ENCODE peak calls at places on chromosomes 13 and 19, in ten cellular contexts. Y is stimulated activated CD4-positive, alpha-beta T cell treated with anti-CD3 and anti-CD28 coated beads, Interleukin-1b, Interleukin-23, amount 100 ng/mL, for 24 hours; B is uterus; W is NCI-H1417 treated with DMSO at 0.1 percent for 48 hours; D is activated B cell treated with CpG ODN at 0.5 μM for 24 hours; T is Peyer's patch; M is H54; F is BJ; C is glutamatergic neuron; E is GM12892. H is an unnamed sample.

GRCh38 chr19:2145831-2146241 is 5.5 kb downstream of the AP3D1 start:
- DNase-seq in Y (no peak), B (no peak), W (no peak), D (no peak), T (no peak), M (no peak), F (no peak), C (no peak), E (no peak), H (no peak)

GRCh38 chr19:48493718-48494515 is 17.7 kb downstream of the LMTK3 start:
- DNase-seq in Y (no peak), B (no peak), W (no peak), D (no peak), T (no peak), M (no peak), F (no peak), C (no peak), E (no peak), H (no peak)

GRCh38 chr13:113657851-113658741 is at the start of gene ATP4B:
- DNase-seq in Y (no peak), B (peak), W (no peak), D (no peak), T (peak), M (no peak), F (no peak), C (peak), E (no peak), H (peak)

GRCh38 chr13:114199961-114200672 is 21.1 kb downstream of the CFAP97D2 start:
- DNase-seq in Y (no peak), B (no peak), W (no peak), D (no peak), T (no peak), M (no peak), F (no peak), C (no peak), E (no peak), H (no peak)

GRCh38 chr13:77136902-77137420 is 110.0 kb upstream of the FBXL3 start:
- DNase-seq in Y (no peak), B (no peak), W (no peak), D (no peak), T (no peak), M (no peak), F (peak), C (no peak), E (no peak), H (no peak)

GRCh38 chr13:94139393-94139995 is 340.0 kb downstream of the DCT start:
- DNase-seq in Y (no peak), B (no peak), W (no peak), D (no peak), T (no peak), M (no peak), F (no peak), C (no peak), E (no peak), H (no peak)

GRCh38 chr19:2973229-2973628 is 4.1 kb upstream of the TLE6 start:
- DNase-seq in Y (no peak), B (peak), W (no peak), D (no peak), T (no peak), M (no peak), F (no peak), C (no peak), E (no peak), H (no peak)

GRCh38 chr13:26544707-26545106 is 12.8 kb upstream of the WASF3 start:
- DNase-seq in Y (no peak), B (no peak), W (no peak), D (no peak), T (no peak), M (no peak), F (no peak), C (no peak), E (no peak), H (no peak)

GRCh38 chr19:21604351-21604926 is 99.0 kb downstream of the ZNF429 start:
- DNase-seq in Y (no peak), B (no peak), W (no peak), D (no peak), T (no peak), M (no peak), F (no peak), C (no peak), E (no peak), H (peak)

GRCh38 chr19:33089061-33089460 is 8.1 kb downstream of the GPATCH1 start:
- DNase-seq in Y (no peak), B (no peak), W (no peak), D (no peak), T (peak), M (no peak), F (no peak), C (no peak), E (no peak), H (no peak)

GRCh38 chr13:104085611-104086010 is 1019.4 kb upstream of the SLC10A2 start:
- DNase-seq in Y (no peak), B (no peak), W (no peak), D (no peak), T (no peak), M (no peak), F (no peak), C (no peak), E (no peak), H (no peak)

GRCh38 chr13:109348514-109349340 is 437.7 kb downstream of the IRS2 start:
- DNase-seq in Y (no peak), B (no peak), W (no peak), D (no peak), T (no peak), M (peak), F (no peak), C (no peak), E (no peak), H (no peak)

GRCh38 chr13:47457631-47458030 is 543.4 kb downstream of the SUCLA2 start:
- DNase-seq in Y (no peak), B (no peak), W (no peak), D (no peak), T (no peak), M (no peak), F (no peak), C (no peak), E (no peak), H (no peak)

GRCh38 chr19:5331790-5332189 is 8.8 kb downstream of the PTPRS start:
- DNase-seq in Y (no peak), B (no peak), W (no peak), D (no peak), T (no peak), M (no peak), F (no peak), C (no peak), E (no peak), H (no peak)

GRCh38 chr13:51793570-51794273 is 10.2 kb downstream of the DHRS12 start:
- DNase-seq in Y (peak), B (no peak), W (no peak), D (peak), T (peak), M (peak), F (peak), C (no peak), E (no peak), H (peak)

GRCh38 chr13:91284335-91284734 is 63.2 kb upstream of the MIR17HG start:
- DNase-seq in Y (no peak), B (no peak), W (no peak), D (no peak), T (no peak), M (no peak), F (no peak), C (no peak), E (no peak), H (no peak)

GRCh38 chr13:24681930-24682329 is 1.7 kb downstream of the ATP12A start:
- DNase-seq in Y (no peak), B (no peak), W (no peak), D (no peak), T (peak), M (no peak), F (no peak), C (no peak), E (no peak), H (no peak)

GRCh38 chr19:30363073-30363472 is 9.1 kb upstream of the ZNF536 start:
- DNase-seq in Y (no peak), B (no peak), W (no peak), D (no peak), T (no peak), M (no peak), F (no peak), C (no peak), E (no peak), H (no peak)

GRCh38 chr19:16902545-16902944 is 13.7 kb downstream of the F2RL3 start:
- DNase-seq in Y (no peak), B (no peak), W (no peak), D (no peak), T (no peak), M (no peak), F (no peak), C (no peak), E (no peak), H (no peak)